ENCODE peak calls at places on chromosomes 3 and 15, in nine cellular contexts. F, E, S, M, X, O, V, P and N are unnamed samples.

GRCh38 chr3:28243424-28244106 is 2.1 kb downstream of the CMC1 start:
- DNase-seq in F (no peak), E (no peak), S (no peak), M (no peak), X (no peak), O (no peak), V (no peak), P (no peak), N (no peak)

GRCh38 chr3:9623148-9623547 is 26.2 kb upstream of the MTMR14 start:
- DNase-seq in F (no peak), E (no peak), S (no peak), M (no peak), X (no peak), O (no peak), V (no peak), P (no peak), N (peak)

GRCh38 chr3:134628884-134629283 is 21.9 kb downstream of the KY start:
- DNase-seq in F (no peak), E (no peak), S (no peak), M (no peak), X (no peak), O (no peak), V (no peak), P (no peak), N (no peak)

GRCh38 chr15:73787621-73788020 is 34.5 kb upstream of the INSYN1 start:
- DNase-seq in F (no peak), E (no peak), S (no peak), M (no peak), X (no peak), O (no peak), V (no peak), P (no peak), N (no peak)

GRCh38 chr3:39189150-39189510 is 3.3 kb downstream of the XIRP1 start:
- DNase-seq in F (no peak), E (no peak), S (no peak), M (no peak), X (no peak), O (no peak), V (no peak), P (no peak), N (no peak)

GRCh38 chr3:132624790-132625189 is 27.7 kb downstream of the ACKR4 start:
- DNase-seq in F (no peak), E (no peak), S (no peak), M (no peak), X (no peak), O (no peak), V (no peak), P (no peak), N (no peak)

GRCh38 chr3:38111201-38111600 is 25.7 kb downstream of the ACAA1 start:
- DNase-seq in F (no peak), E (no peak), S (no peak), M (no peak), X (no peak), O (no peak), V (no peak), P (peak), N (no peak)

GRCh38 chr3:126128504-126129407 is 44.8 kb upstream of the SLC41A3 start:
- DNase-seq in F (no peak), E (no peak), S (no peak), M (peak), X (no peak), O (no peak), V (no peak), P (peak), N (no peak)

GRCh38 chr3:50189274-50189673 is 2.1 kb upstream of the GNAT1 start:
- DNase-seq in F (peak), E (peak), S (peak), M (no peak), X (peak), O (peak), V (peak), P (peak), N (peak)

GRCh38 chr3:54859204-54859603 is 68.7 kb downstream of the LRTM1 start:
- DNase-seq in F (no peak), E (no peak), S (no peak), M (no peak), X (no peak), O (no peak), V (peak), P (no peak), N (peak)

GRCh38 chr3:12753275-12754028 is 5.6 kb downstream of the TMEM40 start:
- DNase-seq in F (no peak), E (no peak), S (no peak), M (no peak), X (no peak), O (no peak), V (no peak), P (no peak), N (no peak)

GRCh38 chr15:79942656-79943481 is 28.1 kb downstream of the BCL2A1 start:
- DNase-seq in F (no peak), E (no peak), S (no peak), M (no peak), X (no peak), O (no peak), V (peak), P (no peak), N (peak)

GRCh38 chr3:127218457-127218922 is 25.6 kb downstream of the PRR23E start:
- DNase-seq in F (no peak), E (no peak), S (no peak), M (no peak), X (no peak), O (no peak), V (no peak), P (no peak), N (no peak)

GRCh38 chr3:49181351-49181750 is 10.0 kb downstream of the KLHDC8B start:
- DNase-seq in F (no peak), E (no peak), S (no peak), M (no peak), X (no peak), O (no peak), V (no peak), P (no peak), N (no peak)

GRCh38 chr3:168889666-168890065 is 773.8 kb downstream of the MECOM start:
- DNase-seq in F (no peak), E (no peak), S (no peak), M (no peak), X (no peak), O (no peak), V (no peak), P (no peak), N (no peak)

GRCh38 chr3:126926684-126927404 is 56.1 kb upstream of the PLXNA1 start:
- DNase-seq in F (no peak), E (peak), S (peak), M (peak), X (peak), O (no peak), V (peak), P (peak), N (peak)

GRCh38 chr15:65032823-65033537 is 3.5 kb upstream of the MTFMT start:
- DNase-seq in F (peak), E (peak), S (peak), M (peak), X (peak), O (peak), V (peak), P (peak), N (peak)

GRCh38 chr3:151584603-151585002 is 123.7 kb upstream of the IGSF10 start:
- DNase-seq in F (no peak), E (no peak), S (no peak), M (no peak), X (no peak), O (no peak), V (peak), P (no peak), N (no peak)

GRCh38 chr3:16841906-16842709 is 42.6 kb upstream of the PLCL2 start:
- DNase-seq in F (peak), E (no peak), S (no peak), M (peak), X (peak), O (no peak), V (no peak), P (peak), N (no peak)

GRCh38 chr15:92503889-92504288 is 110.2 kb downstream of the ST8SIA2 start:
- DNase-seq in F (no peak), E (no peak), S (no peak), M (no peak), X (no peak), O (no peak), V (no peak), P (no peak), N (no peak)

GRCh38 chr15:86629409-86629808 is 549.7 kb downstream of the AGBL1 start:
- DNase-seq in F (no peak), E (peak), S (no peak), M (no peak), X (no peak), O (no peak), V (no peak), P (no peak), N (no peak)

GRCh38 chr15:66703540-66703941 is 1.5 kb downstream of the SMAD6 start:
- DNase-seq in F (no peak), E (no peak), S (no peak), M (peak), X (no peak), O (no peak), V (peak), P (no peak), N (no peak)

GRCh38 chr15:53837263-53837662 is 77.8 kb upstream of the WDR72 start:
- DNase-seq in F (peak), E (no peak), S (no peak), M (no peak), X (peak), O (no peak), V (no peak), P (no peak), N (no peak)

GRCh38 chr3:14418259-14418658 is 15.9 kb downstream of the SLC6A6 start:
- DNase-seq in F (no peak), E (no peak), S (no peak), M (no peak), X (no peak), O (no peak), V (no peak), P (no peak), N (no peak)

GRCh38 chr3:94167796-94168195 is 104.9 kb downstream of the NSUN3 start:
- DNase-seq in F (no peak), E (no peak), S (no peak), M (no peak), X (no peak), O (no peak), V (no peak), P (no peak), N (no peak)

GRCh38 chr3:7309707-7310106 is 448.8 kb downstream of the GRM7 start:
- DNase-seq in F (no peak), E (no peak), S (no peak), M (peak), X (no peak), O (no peak), V (peak), P (peak), N (no peak)

GRCh38 chr15:80750591-80750990 is 28.6 kb upstream of the CEMIP start:
- DNase-seq in F (no peak), E (no peak), S (no peak), M (no peak), X (peak), O (no peak), V (no peak), P (no peak), N (no peak)

GRCh38 chr3:38346584-38347410 is at the start of gene XYLB:
- DNase-seq in F (peak), E (peak), S (peak), M (peak), X (peak), O (peak), V (peak), P (peak), N (peak)

GRCh38 chr3:43768594-43768993 is 77.9 kb downstream of the ABHD5 start:
- DNase-seq in F (no peak), E (no peak), S (no peak), M (no peak), X (peak), O (no peak), V (peak), P (peak), N (peak)